ENCODE peak calls at places on chromosomes 4 and X, in five cellular contexts. R is stomach, W is heart left ventricle, O is testis, M is transverse colon. C is an unnamed sample.

GRCh38 chr4:121510260-121510942 is 129.6 kb upstream of the QRFPR start:
- DNase-seq in R (no peak), W (no peak), O (no peak), M (no peak), C (no peak)

GRCh38 chrX:79259073-79259689 is 108.0 kb downstream of the ITM2A start:
- DNase-seq in R (no peak), W (no peak), O (no peak), M (no peak), C (no peak)

GRCh38 chr4:152102184-152103000 is 341.6 kb upstream of the GATB start:
- DNase-seq in R (no peak), W (no peak), O (no peak), M (no peak), C (no peak)

GRCh38 chr4:5701971-5702370 is 6.4 kb downstream of the EVC2 start:
- DNase-seq in R (no peak), W (no peak), O (no peak), M (no peak), C (no peak)

GRCh38 chr4:48755287-48755686 is 24.8 kb downstream of the FRYL start:
- DNase-seq in R (no peak), W (no peak), O (no peak), M (no peak), C (no peak)

GRCh38 chr4:147482281-147482680 is 1.4 kb downstream of the EDNRA start:
- DNase-seq in R (no peak), W (no peak), O (no peak), M (no peak), C (no peak)

GRCh38 chr4:121614136-121614535 is 82.6 kb downstream of the ANXA5 start:
- DNase-seq in R (no peak), W (no peak), O (no peak), M (no peak), C (no peak)

GRCh38 chr4:81257021-81257420 is 42.0 kb upstream of the PRKG2 start:
- DNase-seq in R (no peak), W (no peak), O (no peak), M (no peak), C (no peak)

GRCh38 chr4:114005569-114006442 is 26.4 kb upstream of the ARSJ start:
- DNase-seq in R (no peak), W (no peak), O (no peak), M (no peak), C (no peak)

GRCh38 chr4:87916636-87917035 is 58.9 kb upstream of the SPP1 start:
- DNase-seq in R (no peak), W (no peak), O (no peak), M (no peak), C (no peak)

DNA sequence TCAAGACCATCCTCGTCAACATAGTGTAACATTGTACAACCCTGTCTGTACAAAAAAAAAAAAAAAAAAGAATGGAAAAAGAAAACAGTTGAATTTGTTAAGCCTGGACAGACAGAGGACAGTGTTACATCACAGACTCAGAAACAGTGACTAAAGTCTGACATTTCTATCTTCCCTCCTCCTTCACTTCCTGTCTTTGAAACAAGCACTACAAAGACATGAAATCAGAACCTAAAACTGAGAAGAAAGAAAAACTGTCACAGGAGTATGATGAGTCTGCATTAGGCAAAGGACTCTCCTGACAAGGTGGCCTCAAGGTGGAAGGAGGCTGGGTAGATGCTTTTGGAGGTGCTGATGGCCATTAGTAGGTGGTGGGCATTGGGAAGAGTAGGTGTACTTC is 126.7 kb downstream of the RBM47 start:
- DNase-seq in R (no peak), W (no peak), O (no peak), M (no peak), C (no peak)
- H3K27ac ChIP-seq in R (peak overlapping the region; percentile 23), W (no peak overlapping the region), O (no peak overlapping the region), M (no peak overlapping the region), C (peak overlapping the region; percentile 32)

GRCh38 chr4:56467284-56468096 is at the start of gene SRP72:
- DNase-seq in R (peak; percentile 91), W (peak; percentile 91), O (peak; percentile 95), M (peak; percentile 91), C (peak; percentile 86)
- TF ChIP-seq POLR2A in R (peak; percentile 48), W (no peak), O (peak; percentile 34), M (peak; percentile 91), C (peak; percentile 49)

GRCh38 chrX:115632455-115632854 is 71.5 kb downstream of the PLS3 start:
- DNase-seq in R (no peak), W (no peak), O (no peak), M (no peak), C (no peak)
- H3K4me3 ChIP-seq in R (no peak overlapping the region), W (no peak overlapping the region), O (no peak overlapping the region), M (no peak overlapping the region), C (no peak overlapping the region)

GRCh38 chrX:78123190-78123589 is 16.3 kb downstream of the TAF9B start:
- DNase-seq in R (no peak), W (no peak), O (no peak), M (no peak), C (no peak)
- H3K27ac ChIP-seq in R (no peak overlapping the region), W (no peak overlapping the region), O (no peak overlapping the region), M (no peak overlapping the region), C (no peak overlapping the region)

GRCh38 chr4:2537011-2537830 is 774 bp downstream of the FAM193A start:
- DNase-seq in R (peak; percentile 56), W (peak; percentile 81), O (peak; percentile 54), M (peak; percentile 50), C (peak; percentile 44)
- TF ChIP-seq POLR2A in R (no peak), W (no peak), O (no peak), M (peak; percentile 45), C (peak; percentile 42)

GRCh38 chr4:1569461-1570151 is 114.5 kb downstream of the FAM53A start:
- DNase-seq in R (no peak), W (no peak), O (no peak), M (no peak), C (no peak)

GRCh38 chr4:1567519-1567807 is 116.7 kb downstream of the FAM53A start:
- DNase-seq in R (no peak), W (no peak), O (no peak), M (no peak), C (no peak)

GRCh38 chr4:1570291-1571164 is 113.6 kb downstream of the FAM53A start:
- DNase-seq in R (no peak), W (peak; percentile 61), O (no peak), M (no peak), C (no peak)

GRCh38 chr4:1567808-1568581 is 116.1 kb downstream of the FAM53A start:
- DNase-seq in R (peak; percentile 44), W (peak; percentile 56), O (no peak), M (no peak), C (no peak)

DNA sequence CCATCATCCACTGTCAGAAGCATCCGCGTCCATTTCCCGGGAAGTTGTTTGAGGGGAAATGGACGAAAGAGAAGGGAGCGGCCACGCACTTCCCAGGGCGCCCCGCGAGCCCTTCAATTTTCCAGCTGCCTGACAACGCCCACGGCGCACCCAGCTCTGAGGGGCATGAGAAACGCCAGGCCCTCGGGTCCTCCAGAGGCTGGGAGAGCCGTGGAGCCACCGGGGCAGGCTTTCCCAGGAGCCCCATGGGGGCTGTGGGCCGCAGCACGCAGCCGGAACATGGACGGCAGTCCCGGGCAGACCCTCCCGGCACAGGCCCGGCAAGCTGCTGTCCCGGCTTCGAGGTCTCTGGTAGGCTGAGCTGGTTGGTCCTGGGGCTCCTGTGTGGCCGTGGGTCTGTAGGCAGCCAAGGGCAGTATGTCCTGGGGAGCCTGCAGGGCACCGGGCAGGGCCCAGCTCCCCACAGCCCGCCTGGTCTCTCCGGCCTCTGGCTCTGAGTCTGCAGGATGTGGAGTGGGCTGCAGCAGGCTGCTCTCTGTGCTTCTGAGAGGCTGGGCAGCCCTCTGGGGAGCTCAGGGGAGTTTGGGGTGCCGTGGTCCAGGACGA is 115.2 kb downstream of the FAM53A start:
- DNase-seq in R (no peak), W (peak; percentile 47), O (no peak), M (no peak), C (no peak)
- H3K4me3 ChIP-seq in R (no peak overlapping the region), W (no peak overlapping the region), O (no peak overlapping the region), M (no peak overlapping the region), C (no peak overlapping the region)